ENCODE peak calls at places on chromosomes 1 and 21, in five cellular contexts. N, K, Z, U and Q are unnamed samples.

GRCh38 chr1:70486676-70487470 is 75.8 kb downstream of the CTH start:
- DNase-seq in N (no peak), K (no peak), Z (peak; percentile 39), U (no peak), Q (no peak)

GRCh38 chr1:200654660-200655059 is 15.0 kb downstream of the DDX59 start:
- DNase-seq in N (no peak), K (no peak), Z (no peak), U (no peak), Q (no peak)

GRCh38 chr1:198153103-198153502 is 3.7 kb upstream of the NEK7 start:
- DNase-seq in N (peak; percentile 79), K (peak; percentile 90), Z (no peak), U (peak; percentile 85), Q (no peak)

GRCh38 chr21:36792505-36792967 is 93.6 kb downstream of the SIM2 start:
- DNase-seq in N (no peak), K (no peak), Z (no peak), U (peak; percentile 69), Q (peak; percentile 50)

GRCh38 chr1:205374205-205375078 is 17.7 kb upstream of the KLHDC8A start:
- DNase-seq in N (no peak), K (no peak), Z (no peak), U (no peak), Q (no peak)

GRCh38 chr1:206002833-206003532 is at the start of gene RAB7B:
- DNase-seq in N (peak; percentile 76), K (no peak), Z (peak; percentile 75), U (peak; percentile 52), Q (peak; percentile 76)

GRCh38 chr1:95259245-95259644 is 25.2 kb downstream of the RWDD3 start:
- DNase-seq in N (no peak), K (no peak), Z (no peak), U (no peak), Q (no peak)

GRCh38 chr1:110245876-110246620 is 35.9 kb downstream of the KCNC4 start:
- DNase-seq in N (no peak), K (no peak), Z (no peak), U (no peak), Q (no peak)

GRCh38 chr1:45954401-45954847 is 151.0 kb downstream of the MAST2 start:
- DNase-seq in N (no peak), K (peak; percentile 81), Z (no peak), U (peak; percentile 53), Q (no peak)

GRCh38 chr21:35375115-35375514 is 326.0 kb upstream of the RUNX1 start:
- DNase-seq in N (no peak), K (peak; percentile 66), Z (no peak), U (no peak), Q (no peak)

GRCh38 chr1:42983253-42983652 is 24.6 kb upstream of the SLC2A1 start:
- DNase-seq in N (no peak), K (no peak), Z (no peak), U (no peak), Q (no peak)

GRCh38 chr1:87179076-87179475 is 149.6 kb upstream of the LMO4 start:
- DNase-seq in N (no peak), K (no peak), Z (no peak), U (no peak), Q (no peak)

GRCh38 chr1:29991025-29991424 is 732.4 kb downstream of the MATN1 start:
- DNase-seq in N (no peak), K (no peak), Z (no peak), U (no peak), Q (no peak)

GRCh38 chr1:229227298-229227919 is 43.5 kb upstream of the RAB4A start:
- DNase-seq in N (peak; percentile 80), K (peak; percentile 66), Z (peak; percentile 88), U (peak; percentile 62), Q (peak; percentile 86)

GRCh38 chr1:234656981-234657651 is 47.1 kb upstream of the IRF2BP2 start:
- DNase-seq in N (no peak), K (peak; percentile 92), Z (no peak), U (no peak), Q (peak; percentile 59)

GRCh38 chr1:44941424-44942324 is 44.7 kb downstream of the EIF2B3 start:
- DNase-seq in N (no peak), K (peak; percentile 59), Z (no peak), U (no peak), Q (no peak)

GRCh38 chr1:34925730-34926129 is 3.7 kb downstream of the DLGAP3 start:
- DNase-seq in N (no peak), K (no peak), Z (no peak), U (no peak), Q (no peak)

GRCh38 chr1:246632584-246633168 is 66.4 kb downstream of the CNST start:
- DNase-seq in N (no peak), K (peak; percentile 33), Z (no peak), U (no peak), Q (no peak)

GRCh38 chr1:25572107-25572506 is 28.7 kb downstream of the LDLRAP1 start:
- DNase-seq in N (no peak), K (no peak), Z (no peak), U (no peak), Q (no peak)

GRCh38 chr1:111752186-111752585 is 3.5 kb upstream of the DDX20 start:
- DNase-seq in N (no peak), K (no peak), Z (no peak), U (no peak), Q (no peak)

GRCh38 chr1:212769372-212770167 is 22.0 kb downstream of the NSL1 start:
- DNase-seq in N (no peak), K (no peak), Z (no peak), U (no peak), Q (no peak)

GRCh38 chr21:44263221-44263671 is 1.5 kb upstream of the DNMT3L start:
- DNase-seq in N (no peak), K (no peak), Z (no peak), U (no peak), Q (no peak)

GRCh38 chr1:7583291-7584096 is 187.6 kb upstream of the VAMP3 start:
- DNase-seq in N (no peak), K (no peak), Z (no peak), U (no peak), Q (peak; percentile 39)

GRCh38 chr1:161364332-161364731 is 3.3 kb downstream of the CFAP126 start:
- DNase-seq in N (no peak), K (no peak), Z (no peak), U (no peak), Q (no peak)

GRCh38 chr1:161373442-161373841 is 5.8 kb upstream of the CFAP126 start:
- DNase-seq in N (no peak), K (no peak), Z (no peak), U (no peak), Q (no peak)

GRCh38 chr1:161365207-161365606 is 2.5 kb downstream of the CFAP126 start:
- DNase-seq in N (no peak), K (no peak), Z (no peak), U (no peak), Q (no peak)

DNA sequence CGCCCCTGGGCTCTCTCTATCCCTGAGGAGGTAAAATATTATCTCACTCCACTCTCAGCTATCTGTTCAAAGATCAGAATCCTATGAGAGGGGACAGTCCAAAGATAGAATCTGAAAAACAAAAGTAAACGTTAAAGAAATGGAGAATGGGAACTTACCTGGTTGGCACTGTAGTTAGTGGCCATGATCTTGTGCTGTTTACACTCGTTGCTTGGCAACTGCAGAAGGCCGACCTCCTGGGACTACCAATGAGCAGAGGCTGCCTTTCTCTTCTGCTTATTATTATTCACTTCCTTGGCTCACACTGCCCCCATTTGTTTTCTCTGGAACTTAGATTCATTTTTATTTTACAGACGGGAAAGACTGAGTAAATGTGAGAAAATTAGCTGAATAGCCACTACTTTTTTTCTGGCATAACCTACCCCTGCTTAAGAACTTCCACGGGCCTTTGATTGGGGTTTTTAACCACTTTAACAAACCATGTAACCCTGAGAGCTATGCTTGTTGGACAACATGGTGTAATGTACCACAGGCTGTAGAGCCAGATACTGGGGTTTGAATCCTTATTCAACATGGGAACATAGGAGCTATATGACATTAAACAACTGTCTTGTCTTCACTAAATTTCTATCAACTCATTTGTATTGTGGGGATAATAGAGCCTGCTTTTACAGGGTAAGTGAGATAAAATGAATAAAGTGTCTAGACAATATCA is at the start of gene CFAP126:
- DNase-seq in N (peak; percentile 74), K (peak; percentile 81), Z (peak; percentile 49), U (no peak), Q (peak; percentile 61)
- TF ChIP-seq POLR2A in N (no peak), K (no peak), Z (no peak), U (no peak), Q (no peak)

DNA sequence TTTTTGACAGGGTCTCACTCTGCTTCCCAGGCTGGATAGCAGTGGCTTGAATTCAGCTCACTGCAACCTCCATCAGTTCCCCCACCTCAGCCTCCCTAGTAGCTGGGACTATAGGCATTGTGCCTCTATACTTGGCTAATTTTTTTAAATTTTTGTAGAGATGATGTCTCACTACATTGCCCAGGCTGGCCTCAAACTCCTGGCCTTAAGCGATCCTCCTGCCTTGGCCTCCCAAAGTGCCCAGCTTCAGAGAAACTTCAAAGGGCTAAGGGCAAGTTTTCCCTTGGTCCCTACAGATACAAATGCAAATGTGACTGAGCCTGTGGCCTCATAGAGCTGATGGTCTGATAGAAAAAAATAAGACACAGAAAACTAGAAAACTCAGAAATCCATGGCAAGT is 52.9 kb upstream of the PRRC2C start:
- DNase-seq in N (no peak), K (no peak), Z (no peak), U (no peak), Q (no peak)
- H3K4me3 ChIP-seq in N (no peak overlapping the region), K (no peak overlapping the region), Z (no peak overlapping the region), U (no peak overlapping the region), Q (no peak overlapping the region)

GRCh38 chr1:32900956-32901822 is at the start of gene TMEM54:
- DNase-seq in N (peak; percentile 64), K (no peak), Z (peak; percentile 86), U (no peak), Q (peak; percentile 63)
- TF ChIP-seq POLR2A in N (no peak), K (peak; percentile 32), Z (no peak), U (no peak), Q (no peak)

GRCh38 chr1:173329747-173330146 is 122.6 kb upstream of the TNFSF4 start:
- DNase-seq in N (no peak), K (no peak), Z (no peak), U (no peak), Q (no peak)

GRCh38 chr1:173332026-173332425 is 124.9 kb upstream of the TNFSF4 start:
- DNase-seq in N (peak; percentile 60), K (peak; percentile 2), Z (no peak), U (no peak), Q (no peak)

GRCh38 chr1:173333581-173333980 is 126.5 kb upstream of the TNFSF4 start:
- DNase-seq in N (no peak), K (no peak), Z (no peak), U (no peak), Q (no peak)

GRCh38 chr1:173328961-173329360 is 121.8 kb upstream of the TNFSF4 start:
- DNase-seq in N (no peak), K (no peak), Z (no peak), U (no peak), Q (no peak)

DNA sequence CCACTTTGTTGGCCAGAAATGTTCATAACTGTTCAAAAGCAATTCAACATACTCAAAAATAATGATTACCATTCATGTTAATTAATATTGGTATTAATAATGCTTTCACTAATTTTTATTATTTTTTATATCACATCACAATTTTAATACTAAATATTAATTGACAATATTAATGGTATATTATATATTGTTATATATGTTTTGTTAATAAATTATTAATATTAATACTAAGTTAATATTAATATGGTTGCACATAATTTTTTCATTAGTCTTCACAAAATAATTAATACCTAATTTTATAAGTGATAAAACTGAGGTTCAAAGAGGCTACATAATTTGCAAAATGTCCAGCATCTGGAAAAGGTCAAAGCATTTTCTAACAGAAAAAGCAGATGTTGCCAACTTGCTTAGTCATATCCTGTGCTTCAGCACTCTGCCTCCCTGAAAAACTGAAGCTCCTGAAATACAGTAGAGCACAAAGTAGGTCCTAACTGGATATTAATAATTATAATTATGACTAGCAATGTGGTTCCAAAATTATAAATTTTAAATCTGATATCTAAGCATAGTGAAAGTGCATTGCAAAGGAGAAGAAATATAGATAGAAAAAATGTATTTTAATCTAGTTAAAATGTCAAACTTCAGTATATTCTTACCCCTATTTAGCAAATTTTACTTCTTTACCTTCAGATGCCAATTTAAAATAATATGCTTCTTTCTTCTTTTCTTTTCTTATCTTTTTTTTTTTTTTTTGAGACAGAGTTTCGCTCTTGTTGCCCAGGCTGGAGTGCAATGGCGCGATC is 123.2 kb upstream of the TNFSF4 start:
- DNase-seq in N (no peak), K (peak; percentile 59), Z (no peak), U (no peak), Q (no peak)
- H3K4me3 ChIP-seq in N (no peak overlapping the region), K (no peak overlapping the region), Z (no peak overlapping the region), U (no peak overlapping the region), Q (no peak overlapping the region)